ENCODE peak calls at places on chromosome 11, in four cellular contexts. One of them, this sample, is unnamed.

GRCh38 chr11:87212891-87213290 is 175.2 kb downstream of the TMEM135 start:
- DNase-seq in GM13977: no peak
- DNase-seq in left cardiac atrium: no peak
- DNase-seq in NCI-H1417: no peak
- DNase-seq in this sample: no peak

GRCh38 chr11:86011175-86011574 is 57.7 kb downstream of the PICALM start:
- DNase-seq in GM13977: no peak
- DNase-seq in left cardiac atrium: no peak
- DNase-seq in NCI-H1417: no peak
- DNase-seq in this sample: no peak

GRCh38 chr11:706957-707816 is 1.2 kb downstream of the EPS8L2 start:
- DNase-seq in left cardiac atrium: no peak
- DNase-seq in NCI-H1417: no peak
- DNase-seq in GM13977: peak
- DNase-seq in this sample: no peak

GRCh38 chr11:119315139-119316016 is 1.6 kb downstream of the MCAM start:
- DNase-seq in left cardiac atrium: peak
- DNase-seq in GM13977: peak
- DNase-seq in NCI-H1417: peak
- DNase-seq in this sample: peak

GRCh38 chr11:70799386-70799785 is 401.1 kb downstream of the CTTN start:
- DNase-seq in GM13977: no peak
- DNase-seq in NCI-H1417: no peak
- DNase-seq in left cardiac atrium: no peak
- DNase-seq in this sample: no peak

GRCh38 chr11:118406599-118407166 is 5.3 kb downstream of the ATP5MG start:
- DNase-seq in left cardiac atrium: no peak
- DNase-seq in GM13977: no peak
- DNase-seq in NCI-H1417: peak
- DNase-seq in this sample: peak

GRCh38 chr11:66710384-66710930 is 18.6 kb downstream of the SPTBN2 start:
- DNase-seq in left cardiac atrium: no peak
- DNase-seq in GM13977: no peak
- DNase-seq in NCI-H1417: no peak
- DNase-seq in this sample: no peak

GRCh38 chr11:116692318-116693106 is 80.3 kb downstream of the BUD13 start:
- DNase-seq in GM13977: no peak
- DNase-seq in NCI-H1417: no peak
- DNase-seq in left cardiac atrium: no peak
- DNase-seq in this sample: no peak

GRCh38 chr11:16002942-16003341 is 353.4 kb downstream of the SOX6 start:
- DNase-seq in GM13977: no peak
- DNase-seq in left cardiac atrium: no peak
- DNase-seq in NCI-H1417: no peak
- DNase-seq in this sample: no peak

GRCh38 chr11:13786688-13787087 is 118.2 kb downstream of the FAR1 start:
- DNase-seq in left cardiac atrium: no peak
- DNase-seq in NCI-H1417: peak
- DNase-seq in GM13977: no peak
- DNase-seq in this sample: no peak

This sample was measured in GM12865.